ENCODE peak calls at places on chromosomes 4 and X, in five cellular contexts. L, X, I, M and B are unnamed samples.

GRCh38 chr4:185210102-185210981 is 944 bp downstream of the SNX25 start:
- DNase-seq in L (peak; percentile 22), I (peak; percentile 76), X (peak; percentile 65), M (peak; percentile 48), B (peak; percentile 50)

GRCh38 chr4:121182296-121182695 is 18.2 kb upstream of the TNIP3 start:
- DNase-seq in L (no peak), I (no peak), X (peak; percentile 77), M (peak; percentile 2), B (no peak)

GRCh38 chrX:134206221-134206620 is 30.8 kb upstream of the CCDC160 start:
- DNase-seq in X (no peak), I (no peak), M (no peak), L (no peak), B (no peak)

GRCh38 chr4:127244515-127244914 is 388.2 kb upstream of the INTU start:
- DNase-seq in L (no peak), I (no peak), M (no peak), X (no peak), B (no peak)

GRCh38 chr4:86595426-86595805 is 1.3 kb downstream of the PTPN13 start:
- DNase-seq in I (no peak), L (no peak), X (no peak), M (peak; percentile 33), B (no peak)

GRCh38 chr4:82043809-82044137 is 330.0 kb downstream of the HNRNPD start:
- DNase-seq in L (no peak), X (no peak), M (no peak), I (no peak), B (no peak)

GRCh38 chr4:115332078-115332477 is 218.7 kb upstream of the NDST4 start:
- DNase-seq in M (no peak), I (no peak), L (no peak), X (no peak), B (no peak)

GRCh38 chr4:75705198-75705712 is 19.1 kb upstream of the USO1 start:
- DNase-seq in L (no peak), M (no peak), I (no peak), X (peak; percentile 21), B (no peak)

GRCh38 chr4:137735561-137736104 is 203.3 kb upstream of the PCDH18 start:
- DNase-seq in L (no peak), M (no peak), I (peak; percentile 20), X (no peak), B (no peak)

GRCh38 chr4:89619230-89619962 is 217.6 kb downstream of the SNCA start:
- DNase-seq in I (no peak), X (peak; percentile 4), L (no peak), M (no peak), B (no peak)

GRCh38 chrX:110836982-110837381 is 41.4 kb upstream of the CHRDL1 start:
- DNase-seq in I (no peak), X (no peak), L (no peak), M (no peak), B (no peak)

GRCh38 chrX:135625995-135626394 is 87.4 kb upstream of the CT45A1 start:
- DNase-seq in M (no peak), L (no peak), I (no peak), X (peak; percentile 20), B (no peak)
- TF ChIP-seq CTCF in M (no peak), L (no peak), I (peak; percentile 26), X (peak; percentile 28), B (peak; percentile 30)

GRCh38 chr4:95693594-95693993 is 144.8 kb upstream of the UNC5C start:
- DNase-seq in L (no peak), M (peak; percentile 36), X (peak; percentile 71), I (no peak), B (no peak)
- TF ChIP-seq CTCF in L (no peak), M (peak; percentile 68), X (peak; percentile 72), I (no peak), B (no peak)

GRCh38 chr4:2964077-2964471 is 703 bp downstream of the GRK4 start:
- DNase-seq in I (no peak), M (no peak), L (no peak), X (no peak), B (no peak)

GRCh38 chr4:2962614-2963184 is 507 bp downstream of the NOP14 start:
- DNase-seq in I (no peak), X (peak; percentile 59), M (peak; percentile 38), L (peak; percentile 44), B (no peak)

GRCh38 chr4:2965262-2965661 is 1.9 kb downstream of the GRK4 start:
- DNase-seq in M (no peak), L (no peak), X (no peak), I (no peak), B (no peak)

GRCh38 chr4:2962099-2962455 is 1.1 kb downstream of the NOP14 start:
- DNase-seq in L (no peak), X (no peak), M (no peak), I (no peak), B (no peak)

DNA sequence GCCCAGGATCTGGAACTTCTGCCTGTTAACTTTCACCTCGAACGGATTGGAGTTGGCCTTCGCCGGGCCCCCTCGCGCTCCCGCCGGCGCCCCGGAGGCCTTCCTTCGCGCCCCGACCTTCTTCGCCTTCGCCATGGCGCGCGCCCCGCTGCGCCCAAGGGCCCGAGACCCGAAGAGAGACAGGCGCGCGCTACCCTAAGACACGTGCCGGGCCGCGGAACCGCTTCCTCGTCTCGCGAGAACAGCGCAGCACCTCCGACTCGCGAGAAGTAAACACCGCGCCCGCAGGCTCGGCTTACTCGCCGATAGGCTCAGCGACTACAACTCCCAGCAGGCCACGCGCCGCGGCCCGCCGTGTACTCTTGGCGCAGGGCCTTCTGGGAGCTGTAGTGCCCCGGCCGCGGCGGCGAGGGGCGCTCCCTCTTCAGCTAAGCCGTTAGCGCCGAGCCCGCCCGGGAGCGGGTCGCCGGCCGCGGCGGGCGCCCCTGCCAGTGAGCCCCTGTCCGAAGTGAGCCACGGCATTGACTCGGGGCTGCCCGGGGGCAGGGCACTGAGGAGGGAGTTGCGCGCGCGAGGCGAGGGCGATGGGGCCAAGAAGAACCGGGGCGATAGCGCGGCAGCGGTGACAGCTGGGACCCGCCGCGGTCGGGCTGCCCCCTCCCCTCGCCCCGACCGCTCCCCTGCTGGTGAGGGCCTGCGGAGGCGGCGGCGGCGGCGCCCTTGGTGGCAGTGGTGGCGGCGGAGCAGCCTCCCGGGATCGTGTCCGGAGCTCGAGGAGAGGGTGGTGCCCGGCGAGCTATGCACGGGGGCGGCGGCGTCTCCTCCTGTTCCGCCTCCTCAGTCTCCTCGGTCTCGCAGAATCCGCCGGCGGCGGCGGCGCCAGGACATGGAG is at the start of the genes GRK4 and NOP14:
- DNase-seq in M (peak; percentile 97), I (peak; percentile 100), X (peak; percentile 99), L (peak; percentile 99), B (peak; percentile 93)
- TF ChIP-seq CTCF in M (peak; percentile 15), I (peak; percentile 50), X (no peak), L (peak; percentile 55), B (peak; percentile 41)

GRCh38 chr4:55092504-55092903 is 32.9 kb downstream of the KDR start:
- DNase-seq in I (no peak), L (no peak), M (no peak), X (no peak), B (no peak)
- TF ChIP-seq CTCF in I (no peak), L (no peak), M (no peak), X (no peak), B (no peak)